ENCODE peak calls at places on chromosomes 7 and 10, in four cellular contexts. C is HCT116, Q is K562, V is HepG2. H is an unnamed sample.

GRCh38 chr10:15237351-15237750 is 68.9 kb upstream of the NMT2 start:
- DNase-seq in Q (no peak), C (no peak), V (no peak), H (no peak)

GRCh38 chr10:84076047-84076388 is 63.3 kb upstream of the GHITM start:
- DNase-seq in C (no peak), V (no peak), Q (no peak), H (no peak)

GRCh38 chr7:151831606-151832005 is 45.3 kb downstream of the PRKAG2 start:
- DNase-seq in Q (no peak), V (no peak), C (no peak), H (no peak)

GRCh38 chr7:44631458-44632115 is 25.2 kb downstream of the OGDH start:
- DNase-seq in V (no peak), C (no peak), Q (no peak), H (no peak)

GRCh38 chr7:156612930-156613329 is 27.6 kb upstream of the RNF32 start:
- DNase-seq in C (no peak), Q (no peak), V (no peak), H (no peak)

GRCh38 chr7:47370461-47371042 is 211.4 kb downstream of the TNS3 start:
- DNase-seq in C (no peak), Q (no peak), V (no peak), H (no peak)

GRCh38 chr7:98617051-98617959 is at the start of gene NPTX2:
- DNase-seq in V (no peak), Q (no peak), C (no peak), H (no peak)

GRCh38 chr7:107816053-107816566 is 13.1 kb upstream of the SLC26A3 start:
- DNase-seq in C (no peak), V (no peak), Q (no peak), H (no peak)

GRCh38 chr10:116815641-116816415 is 33.5 kb upstream of the ENO4 start:
- DNase-seq in C (no peak), V (no peak), Q (no peak), H (no peak)

GRCh38 chr10:89602919-89603318 is 42.1 kb downstream of the PANK1 start:
- DNase-seq in V (no peak), C (no peak), Q (no peak), H (no peak)

GRCh38 chr7:134891262-134892001 is 94.9 kb upstream of the AGBL3 start:
- DNase-seq in V (peak), C (peak), Q (no peak), H (peak)

GRCh38 chr7:131665021-131665420 is 108.6 kb upstream of the PODXL start:
- DNase-seq in C (no peak), Q (no peak), V (no peak), H (no peak)

GRCh38 chr7:101891936-101892640 is 74.7 kb downstream of the CUX1 start:
- DNase-seq in C (no peak), V (no peak), Q (no peak), H (no peak)

GRCh38 chr10:102613761-102614160 is 30.5 kb upstream of the TRIM8 start:
- DNase-seq in V (no peak), Q (no peak), C (no peak), H (no peak)

GRCh38 chr7:3575753-3576531 is 274.9 kb downstream of the SDK1 start:
- DNase-seq in C (no peak), Q (no peak), V (peak), H (no peak)

GRCh38 chr7:77235280-77235679 is 35.7 kb upstream of the FGL2 start:
- DNase-seq in V (no peak), C (no peak), Q (no peak), H (no peak)

GRCh38 chr7:128003787-128004186 is 27.4 kb downstream of the LRRC4 start:
- DNase-seq in Q (no peak), V (no peak), C (no peak), H (no peak)

GRCh38 chr10:113069595-113069994 is 119.5 kb downstream of the TCF7L2 start:
- DNase-seq in V (no peak), Q (no peak), C (peak), H (no peak)

GRCh38 chr10:113078282-113078907 is 128.3 kb downstream of the TCF7L2 start:
- DNase-seq in Q (no peak), V (no peak), C (no peak), H (no peak)

GRCh38 chr10:113076949-113077348 is 126.9 kb downstream of the TCF7L2 start:
- DNase-seq in C (no peak), Q (no peak), V (no peak), H (no peak)

GRCh38 chr10:113071446-113071845 is 121.4 kb downstream of the TCF7L2 start:
- DNase-seq in Q (no peak), C (no peak), V (no peak), H (no peak)

DNA sequence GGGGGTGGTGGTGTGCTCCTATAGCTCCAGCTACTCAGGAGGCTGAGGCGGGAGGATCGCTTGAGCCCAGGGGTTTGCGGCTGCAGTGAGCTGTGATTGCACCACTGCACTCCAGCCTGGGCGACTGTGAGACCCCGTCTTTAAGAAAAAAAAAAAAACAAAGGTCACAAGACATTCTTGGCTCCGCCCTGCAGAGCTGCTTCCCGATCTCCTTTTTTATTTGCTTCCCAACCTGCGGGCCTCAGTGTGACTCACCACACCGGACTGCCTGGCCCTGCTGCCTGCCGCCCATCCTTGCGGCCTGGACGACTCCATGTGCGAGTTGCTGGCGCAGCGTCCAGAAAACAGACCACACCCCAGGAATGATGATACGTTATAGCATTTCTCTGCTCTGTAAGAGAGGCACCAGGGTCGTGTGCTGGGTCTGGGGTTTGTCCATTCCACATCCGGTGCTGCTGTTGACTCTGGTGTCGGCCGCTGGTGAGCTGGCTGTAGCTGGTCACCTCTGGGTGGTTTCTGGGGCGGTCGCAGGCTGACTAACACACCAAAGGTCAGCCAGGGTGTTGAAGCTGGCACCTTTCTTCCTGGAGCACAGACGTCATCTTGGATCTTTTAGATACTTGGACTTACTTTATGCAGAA is 123.6 kb downstream of the TCF7L2 start:
- DNase-seq in V (peak), Q (peak), C (peak), H (peak)
- TF ChIP-seq TCF7L2 in V (no peak), Q (no peak), C (peak), H (peak)

GRCh38 chr7:25116621-25117020 is 8.4 kb downstream of the CYCS start:
- DNase-seq in V (no peak), Q (no peak), C (no peak), H (no peak)
- TF ChIP-seq REST in V (peak), Q (no peak), C (no peak), H (peak)

GRCh38 chr10:122083478-122084025 is 94.6 kb downstream of the TACC2 start:
- DNase-seq in Q (no peak), C (no peak), V (no peak), H (no peak)

GRCh38 chr10:122086416-122087240 is 97.7 kb downstream of the TACC2 start:
- DNase-seq in Q (no peak), V (no peak), C (no peak), H (no peak)

GRCh38 chr10:122085423-122085911 is 96.5 kb downstream of the TACC2 start:
- DNase-seq in Q (no peak), C (no peak), V (no peak), H (no peak)

GRCh38 chr10:122082616-122083477 is 93.9 kb downstream of the TACC2 start:
- DNase-seq in Q (no peak), C (no peak), V (no peak), H (no peak)

DNA sequence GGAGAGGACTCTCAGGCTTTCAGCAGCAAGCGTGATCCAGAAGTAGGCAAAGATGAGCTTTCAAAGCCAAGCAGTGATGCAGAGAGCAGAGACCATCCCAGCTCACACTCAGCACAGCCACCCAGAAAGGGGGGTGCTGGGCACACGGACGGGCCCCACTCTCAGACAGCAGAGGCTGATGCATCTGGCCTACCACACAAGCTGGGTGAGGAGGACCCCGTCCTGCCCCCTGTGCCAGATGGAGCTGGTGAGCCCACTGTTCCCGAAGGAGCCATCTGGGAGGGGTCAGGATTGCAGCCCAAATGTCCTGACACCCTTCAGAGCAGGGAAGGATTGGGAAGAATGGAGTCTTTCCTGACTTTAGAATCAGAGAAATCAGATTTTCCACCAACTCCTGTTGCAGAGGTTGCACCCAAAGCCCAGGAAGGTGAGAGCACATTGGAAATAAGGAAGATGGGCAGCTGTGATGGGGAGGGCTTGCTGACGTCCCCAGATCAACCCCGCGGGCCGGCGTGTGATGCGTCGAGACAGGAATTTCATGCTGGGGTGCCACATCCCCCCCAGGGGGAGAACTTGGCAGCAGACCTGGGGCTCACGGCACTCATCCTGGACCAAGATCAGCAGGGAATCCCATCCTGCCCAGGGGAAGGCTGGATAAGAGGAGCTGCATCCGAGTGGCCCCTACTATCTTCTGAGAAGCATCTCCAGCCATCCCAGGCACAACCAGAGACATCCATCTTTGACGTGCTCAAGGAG is 95.5 kb downstream of the TACC2 start:
- DNase-seq in Q (no peak), V (no peak), C (no peak), H (no peak)
- TF ChIP-seq CTCF in Q (no peak), V (no peak), C (no peak), H (no peak)

DNA sequence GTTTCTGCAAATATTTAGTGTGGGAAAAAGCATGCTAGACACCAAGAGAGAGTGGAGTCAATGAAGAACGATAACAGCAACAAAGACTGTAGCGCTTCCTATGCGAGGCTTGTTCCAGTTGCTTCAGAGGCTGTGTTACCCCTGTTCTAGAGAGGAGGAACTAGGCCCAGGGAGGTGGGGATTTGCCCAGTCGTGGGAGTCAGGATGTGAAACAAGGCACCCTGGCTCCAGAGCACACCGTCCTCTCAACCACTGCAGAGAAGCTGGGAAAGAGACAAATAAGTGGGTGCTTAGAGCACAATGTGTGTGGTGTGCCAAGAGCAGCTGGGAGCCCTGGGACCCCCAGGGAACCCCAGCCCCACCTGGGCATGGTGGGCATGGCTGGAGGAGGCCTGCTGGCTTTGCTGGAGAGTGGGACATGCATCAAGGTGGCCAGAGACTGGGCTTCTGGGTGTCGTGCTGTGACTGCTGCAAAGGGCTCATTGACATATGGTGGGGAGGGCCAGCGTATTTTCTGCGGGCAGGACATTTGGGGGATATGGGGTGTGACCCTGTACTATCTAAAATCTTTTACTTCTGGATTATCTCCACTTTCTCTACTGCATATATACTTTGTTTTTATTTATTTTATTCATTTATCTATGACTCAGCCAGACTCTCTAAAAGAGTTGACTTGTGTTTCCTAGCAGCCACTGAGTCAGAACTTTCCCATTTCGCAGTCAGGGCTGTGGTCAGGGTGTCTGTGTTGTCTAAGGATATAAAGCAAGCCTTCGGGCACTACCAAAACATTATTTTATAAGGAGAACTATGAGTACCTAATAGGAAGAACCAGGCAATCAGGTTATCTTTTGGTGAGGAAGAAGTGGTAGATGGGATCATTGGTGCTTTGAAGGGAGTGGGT is 95.4 kb downstream of the TCF7L2 start:
- DNase-seq in C (no peak), V (no peak), Q (no peak), H (peak)
- TF ChIP-seq TCF7L2 in C (no peak), V (no peak), Q (no peak), H (no peak)